ENCODE peak calls at places on chromosomes 7 and 10, in eight cellular contexts. H, G, C, J, N, T, S and P are unnamed samples.

GRCh38 chr7:40167291-40167690 is 32.5 kb downstream of the SUGCT start:
- DNase-seq in J (no peak), T (no peak), H (no peak), S (no peak), C (no peak), G (no peak), N (no peak), P (no peak)

GRCh38 chr7:11329626-11330025 is 356.0 kb downstream of the PHF14 start:
- DNase-seq in C (no peak), H (no peak), S (no peak), G (no peak), J (no peak), T (no peak), N (no peak), P (no peak)

GRCh38 chr7:6497637-6497905 is 49.8 kb upstream of the DAGLB start:
- DNase-seq in N (no peak), C (no peak), S (no peak), J (no peak), G (no peak), T (no peak), H (no peak), P (no peak)

GRCh38 chr7:106127984-106128780 is 16.1 kb upstream of the SYPL1 start:
- DNase-seq in C (no peak), J (no peak), H (no peak), N (no peak), T (no peak), S (no peak), G (no peak), P (no peak)

GRCh38 chr10:34504534-34504933 is 310.6 kb downstream of the PARD3 start:
- DNase-seq in T (no peak), H (no peak), S (peak; percentile 63), G (no peak), N (peak; percentile 69), J (peak; percentile 40), C (no peak), P (no peak)

GRCh38 chr10:114261116-114261515 is 22.1 kb downstream of the VWA2 start:
- DNase-seq in C (no peak), J (no peak), S (no peak), T (peak; percentile 13), G (no peak), H (no peak), N (no peak), P (no peak)

GRCh38 chr10:125802131-125802530 is 20.9 kb downstream of the UROS start:
- DNase-seq in S (no peak), G (no peak), N (no peak), T (no peak), H (no peak), J (no peak), C (no peak), P (no peak)

GRCh38 chr10:78623577-78624215 is 445.1 kb upstream of the ZMIZ1 start:
- DNase-seq in N (peak; percentile 75), H (no peak), J (no peak), S (peak; percentile 79), C (peak; percentile 53), T (no peak), G (no peak), P (no peak)

GRCh38 chr10:96288151-96288621 is 16.0 kb upstream of the DNTT start:
- DNase-seq in S (no peak), H (no peak), N (no peak), J (no peak), T (peak; percentile 46), C (no peak), G (no peak), P (peak; percentile 80)

GRCh38 chr7:158415316-158415715 is 172.3 kb downstream of the PTPRN2 start:
- DNase-seq in T (no peak), J (no peak), N (no peak), G (no peak), H (no peak), S (no peak), C (peak; percentile 27), P (no peak)

GRCh38 chr10:86261933-86262665 is 104.5 kb downstream of the GRID1 start:
- DNase-seq in T (peak; percentile 85), H (no peak), C (peak; percentile 46), S (peak; percentile 52), G (no peak), N (no peak), J (peak; percentile 25), P (peak; percentile 15)

GRCh38 chr10:69955897-69956832 is 96.5 kb upstream of the MACROH2A2 start:
- DNase-seq in S (no peak), H (no peak), J (no peak), N (no peak), C (peak; percentile 47), G (no peak), T (no peak), P (no peak)

GRCh38 chr7:30918676-30919075 is 7.0 kb downstream of the AQP1 start:
- DNase-seq in C (no peak), G (peak; percentile 12), H (no peak), N (no peak), J (no peak), T (no peak), S (no peak), P (no peak)

GRCh38 chr7:129188892-129189660 is 643 bp downstream of the SMO start:
- DNase-seq in H (no peak), G (peak; percentile 29), J (peak; percentile 30), S (peak; percentile 60), N (no peak), T (no peak), C (no peak), P (no peak)

GRCh38 chr10:70772627-70773026 is 12.6 kb downstream of the TBATA start:
- DNase-seq in J (no peak), N (no peak), T (no peak), C (peak; percentile 32), G (no peak), H (peak; percentile 49), S (no peak), P (no peak)

GRCh38 chr7:132213583-132213982 is 362.7 kb downstream of the PLXNA4 start:
- DNase-seq in C (no peak), N (no peak), T (no peak), H (no peak), S (no peak), G (no peak), J (no peak), P (no peak)

GRCh38 chr10:122116331-122116730 is 127.4 kb downstream of the TACC2 start:
- DNase-seq in N (peak; percentile 74), C (no peak), J (no peak), T (no peak), H (no peak), G (no peak), S (peak; percentile 55), P (no peak)

GRCh38 chr10:3783721-3784432 is 1.1 kb downstream of the KLF6 start:
- DNase-seq in S (peak; percentile 64), T (peak; percentile 45), N (peak; percentile 71), J (peak; percentile 77), H (no peak), C (peak; percentile 73), G (peak; percentile 78), P (no peak)

GRCh38 chr10:110664483-110665420 is 20.6 kb downstream of the RBM20 start:
- DNase-seq in G (no peak), T (no peak), J (no peak), N (no peak), H (no peak), C (no peak), S (peak; percentile 65), P (no peak)

GRCh38 chr10:116827214-116827671 is 22.1 kb upstream of the ENO4 start:
- DNase-seq in S (no peak), H (no peak), T (no peak), N (no peak), C (no peak), G (no peak), J (no peak), P (no peak)
- TF ChIP-seq CTCF in S (no peak), H (no peak), T (no peak), N (no peak), C (no peak), G (no peak), J (no peak), P (no peak)

GRCh38 chr7:137453356-137453755 is 109.8 kb upstream of the PTN start:
- DNase-seq in N (no peak), G (no peak), H (no peak), T (no peak), C (no peak), J (no peak), S (no peak), P (no peak)
- H3K4me3 ChIP-seq in N (no peak overlapping the region), G (no peak overlapping the region), H (no peak overlapping the region), T (no peak overlapping the region), C (no peak overlapping the region), J (no peak overlapping the region), S (no peak overlapping the region), P (no peak overlapping the region)

GRCh38 chr7:1320616-1321289 is 88.1 kb downstream of the UNCX start:
- DNase-seq in C (no peak), T (no peak), S (no peak), H (no peak), N (no peak), G (no peak), J (no peak), P (no peak)

GRCh38 chr7:1321411-1322239 is 89.0 kb downstream of the UNCX start:
- DNase-seq in G (no peak), H (no peak), N (no peak), C (no peak), S (no peak), T (no peak), J (no peak), P (no peak)

GRCh38 chr7:1317654-1318450 is 85.2 kb downstream of the UNCX start:
- DNase-seq in T (no peak), J (no peak), H (no peak), C (no peak), N (no peak), S (no peak), G (no peak), P (no peak)

GRCh38 chr7:1316086-1316485 is 83.4 kb downstream of the UNCX start:
- DNase-seq in H (no peak), C (no peak), G (no peak), T (no peak), N (no peak), S (no peak), J (no peak), P (no peak)

GRCh38 chr7:1318661-1319060 is 86.0 kb downstream of the UNCX start:
- DNase-seq in N (no peak), J (no peak), H (no peak), S (no peak), C (no peak), T (no peak), G (no peak), P (no peak)
- H3K27me3 ChIP-seq in N (peaks cover 28% of the 10 kb centered on the region), J (peaks cover 4% of the 10 kb centered on the region), H (no peaks in the 10 kb centered on the region), S (no peaks in the 10 kb centered on the region), C (no peaks in the 10 kb centered on the region), T (peaks cover 71% of the 10 kb centered on the region), G (peaks cover 56% of the 10 kb centered on the region), P (no peaks in the 10 kb centered on the region)

DNA sequence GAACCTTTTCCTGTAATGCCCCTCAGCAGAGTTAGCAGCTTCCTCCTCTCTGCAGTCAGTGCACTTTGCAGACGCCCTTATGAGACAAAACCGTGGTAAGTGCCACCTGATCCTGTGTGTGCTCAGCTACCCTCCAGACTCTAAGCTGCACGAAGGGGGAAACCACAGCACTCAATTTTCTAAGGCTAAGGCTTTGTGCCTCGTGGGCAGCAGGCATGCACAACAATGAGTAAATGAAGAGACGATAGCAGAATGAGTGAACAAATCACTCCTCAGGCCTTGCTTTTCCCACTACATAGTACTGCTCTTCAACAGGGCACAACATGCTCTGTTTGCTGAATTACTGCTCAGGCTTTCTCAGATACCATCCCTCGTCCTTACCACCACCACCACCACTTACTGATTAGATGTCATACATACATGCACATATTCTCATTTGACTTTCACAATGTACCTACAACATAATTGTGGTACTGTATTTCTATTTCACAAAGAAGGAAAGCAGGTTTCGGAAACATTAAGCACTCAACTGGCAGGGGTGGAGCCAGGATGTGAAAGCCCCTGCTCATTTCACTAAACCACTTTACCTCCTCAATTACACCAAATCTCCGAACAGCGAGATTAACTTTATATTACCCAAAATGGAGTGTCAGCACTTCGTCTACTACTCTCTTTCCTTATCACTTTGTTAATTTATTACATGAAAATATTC is 85.4 kb downstream of the ICA1 start:
- DNase-seq in H (no peak), C (peak; percentile 84), J (no peak), N (peak; percentile 17), S (no peak), T (peak; percentile 81), G (no peak), P (peak; percentile 78)
- TF ChIP-seq CTCF in H (no peak), C (no peak), J (no peak), N (no peak), S (no peak), T (no peak), G (no peak), P (no peak)